ENCODE peak calls at places on chromosomes 1 and 21, in ten cellular contexts. S is aorta, C is adrenal gland, V is heart right ventricle, T is OCI-LY7, R is cardiac muscle cell, P is spleen, I is keratinocyte, W is upper lobe of right lung, U is GM23248. Y is an unnamed sample.
A peak's percentile ranks its signal among the peaks of the same experiment; 100 is the strongest.

GRCh38 chr1:205172729-205173366 is 38.7 kb downstream of the DSTYK start:
- DNase-seq in S (no peak), C (no peak), V (no peak), T (no peak), R (peak; percentile 86), P (no peak), I (peak; percentile 77), W (no peak), U (peak; percentile 97), Y (peak; percentile 62)

GRCh38 chr1:3453203-3453761 is 1.2 kb upstream of the ARHGEF16 start:
- DNase-seq in S (peak; percentile 92), C (peak; percentile 69), V (peak; percentile 79), T (peak; percentile 57), R (peak; percentile 72), P (peak; percentile 90), I (no peak), W (peak; percentile 89), U (peak; percentile 73), Y (no peak)

GRCh38 chr1:56788588-56788987 is 30.6 kb downstream of the FYB2 start:
- DNase-seq in S (no peak), C (peak; percentile 43), V (peak; percentile 31), T (no peak), R (peak; percentile 47), P (no peak), I (no peak), W (peak; percentile 61), U (no peak), Y (no peak)

GRCh38 chr21:36813071-36813470 is 114.2 kb downstream of the SIM2 start:
- DNase-seq in S (no peak), C (no peak), V (no peak), T (no peak), R (peak; percentile 52), P (no peak), I (no peak), W (no peak), U (peak; percentile 45), Y (no peak)

GRCh38 chr1:116290085-116290670 is 82.9 kb upstream of the ATP1A1 start:
- DNase-seq in S (no peak), C (peak; percentile 18), V (no peak), T (no peak), R (no peak), P (no peak), I (peak; percentile 45), W (no peak), U (no peak), Y (peak; percentile 76)

GRCh38 chr1:156078728-156079127 is 3.5 kb downstream of the MEX3A start:
- DNase-seq in S (no peak), C (no peak), V (no peak), T (no peak), R (no peak), P (no peak), I (no peak), W (no peak), U (no peak), Y (no peak)

GRCh38 chr1:172002725-172003345 is 161.5 kb downstream of the DNM3 start:
- DNase-seq in S (no peak), C (no peak), V (no peak), T (peak; percentile 55), R (peak; percentile 82), P (no peak), I (no peak), W (no peak), U (peak; percentile 77), Y (no peak)

GRCh38 chr1:222028151-222028550 is 286.3 kb upstream of the DUSP10 start:
- DNase-seq in S (no peak), C (no peak), V (no peak), T (no peak), R (no peak), P (no peak), I (no peak), W (no peak), U (no peak), Y (no peak)

GRCh38 chr1:207009945-207010344 is 22.6 kb downstream of the C1orf116 start:
- DNase-seq in S (no peak), C (no peak), V (no peak), T (no peak), R (no peak), P (no peak), I (no peak), W (no peak), U (no peak), Y (no peak)

GRCh38 chr1:7824701-7825100 is 28.2 kb downstream of the UTS2 start:
- DNase-seq in S (no peak), C (no peak), V (no peak), T (no peak), R (no peak), P (no peak), I (no peak), W (no peak), U (no peak), Y (no peak)

GRCh38 chr1:247281001-247281574 is 25.2 kb downstream of the VN1R5 start:
- DNase-seq in S (no peak), C (no peak), V (no peak), T (no peak), R (peak; percentile 18), P (no peak), I (no peak), W (no peak), U (peak; percentile 15), Y (no peak)

GRCh38 chr1:147225193-147225730 is at the start of gene FMO5:
- DNase-seq in S (peak; percentile 87), C (peak; percentile 85), V (peak; percentile 62), T (peak; percentile 66), R (peak; percentile 79), P (peak; percentile 85), I (no peak), W (peak; percentile 91), U (peak; percentile 82), Y (no peak)

GRCh38 chr1:192604979-192605620 is 29.5 kb downstream of the RGS1 start:
- DNase-seq in S (no peak), C (no peak), V (no peak), T (peak; percentile 47), R (peak; percentile 51), P (no peak), I (no peak), W (no peak), U (peak; percentile 9), Y (no peak)

GRCh38 chr1:245788269-245788668 is 633.5 kb downstream of the KIF26B start:
- DNase-seq in S (no peak), C (no peak), V (no peak), T (no peak), R (peak; percentile 95), P (no peak), I (peak; percentile 56), W (no peak), U (peak; percentile 98), Y (peak; percentile 54)

GRCh38 chr1:188904201-188904600 is 1573.5 kb downstream of the BRINP3 start:
- DNase-seq in S (no peak), C (no peak), V (no peak), T (no peak), R (no peak), P (no peak), I (no peak), W (no peak), U (no peak), Y (no peak)

DNA sequence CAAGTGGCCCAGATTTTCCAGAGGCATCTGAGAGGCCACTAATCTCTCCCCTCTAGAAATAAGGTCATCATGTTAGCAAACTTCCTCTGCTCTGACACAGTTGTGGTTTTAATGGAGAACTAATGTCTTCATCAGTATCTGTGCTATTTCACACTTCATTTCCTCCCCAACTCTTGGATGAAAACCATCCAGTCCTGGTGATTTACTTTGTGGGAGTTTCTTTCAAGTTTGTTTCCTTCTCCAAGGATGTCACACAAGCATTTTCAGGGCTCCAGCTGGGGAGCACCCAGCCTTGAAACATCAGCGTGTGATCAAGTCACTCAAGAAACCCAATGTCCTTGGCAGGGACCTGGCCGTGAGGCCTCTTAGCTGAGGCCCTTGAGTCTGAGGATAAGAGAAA is 38.8 kb downstream of the TBX15 start:
- DNase-seq in S (no peak), C (no peak), V (no peak), T (no peak), R (peak; percentile 82), P (no peak), I (no peak), W (no peak), U (peak; percentile 83), Y (no peak)
- H3K27ac ChIP-seq in S (no peak overlapping the region), C (no peak overlapping the region), V (no peak overlapping the region), T (no peak overlapping the region), R (no peak overlapping the region), P (no peak overlapping the region), I (no peak overlapping the region), W (no peak overlapping the region), U (peak overlapping the region; percentile 88), Y (no peak overlapping the region)

GRCh38 chr1:61190476-61191067 is 108.2 kb downstream of the NFIA start:
- DNase-seq in S (no peak), C (no peak), V (no peak), T (no peak), R (peak; percentile 37), P (no peak), I (no peak), W (no peak), U (no peak), Y (no peak)
- H3K27ac ChIP-seq in S (peak overlapping the region; percentile 69), C (peak overlapping the region; percentile 3), V (no peak overlapping the region), T (no peak overlapping the region), R (no peak overlapping the region), P (no peak overlapping the region), I (no peak overlapping the region), W (no peak overlapping the region), U (no peak overlapping the region), Y (no peak overlapping the region)

GRCh38 chr1:103441342-103441741 is 84.2 kb upstream of the RNPC3 start:
- DNase-seq in S (no peak), C (no peak), V (no peak), T (no peak), R (no peak), P (no peak), I (no peak), W (no peak), U (no peak), Y (no peak)
- H3K27ac ChIP-seq in S (no peak overlapping the region), C (no peak overlapping the region), V (no peak overlapping the region), T (no peak overlapping the region), R (no peak overlapping the region), P (no peak overlapping the region), I (no peak overlapping the region), W (no peak overlapping the region), U (no peak overlapping the region), Y (no peak overlapping the region)

DNA sequence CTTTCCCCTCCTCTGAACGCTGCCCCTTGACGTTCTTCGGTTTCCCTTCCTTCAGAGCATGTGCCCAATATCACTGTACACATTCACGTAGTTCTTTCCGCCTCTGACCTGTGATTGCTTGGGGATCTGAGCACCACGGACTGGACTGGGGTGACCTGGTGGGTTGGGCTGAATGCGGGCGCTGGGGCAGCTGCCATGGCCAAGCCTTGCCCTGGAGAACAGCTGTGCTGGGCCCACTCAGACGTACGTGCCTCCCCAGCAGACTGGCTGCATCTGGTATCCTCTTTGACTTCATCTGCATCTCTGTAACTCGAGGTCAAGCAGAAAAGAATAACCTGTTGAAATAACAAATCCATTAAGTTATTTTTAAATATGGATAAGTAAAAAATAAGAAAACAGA is 35.1 kb upstream of the DISC1 start:
- DNase-seq in S (no peak), C (no peak), V (no peak), T (no peak), R (no peak), P (no peak), I (no peak), W (no peak), U (no peak), Y (no peak)
- H3K27ac ChIP-seq in S (no peak overlapping the region), C (no peak overlapping the region), V (no peak overlapping the region), T (no peak overlapping the region), R (no peak overlapping the region), P (no peak overlapping the region), I (no peak overlapping the region), W (no peak overlapping the region), U (no peak overlapping the region), Y (no peak overlapping the region)

Y was measured in epithelial cell of prostate.